ENCODE peak calls at places on chromosomes 4 and X, in four cellular contexts. A is HS-27A, H is ascending aorta, B is HEK293T. E is an unnamed sample.

GRCh38 chrX:128901018-128901417 is 622.3 kb downstream of the SMARCA1 start:
- DNase-seq in A (no peak), H (no peak), B (no peak), E (no peak)

GRCh38 chr4:180751009-180751408 is 1492.2 kb upstream of the TENM3 start:
- DNase-seq in A (no peak), H (no peak), B (no peak), E (no peak)

GRCh38 chr4:39802005-39802404 is 104.1 kb downstream of the UBE2K start:
- DNase-seq in A (no peak), H (no peak), B (no peak), E (no peak)

GRCh38 chr4:5796976-5797375 is 86.0 kb downstream of the EVC start:
- DNase-seq in A (no peak), H (peak), B (no peak), E (no peak)

GRCh38 chrX:129823115-129823514 is 20.6 kb downstream of the ZDHHC9 start:
- DNase-seq in A (no peak), H (no peak), B (peak), E (no peak)

GRCh38 chrX:125757794-125758564 is 408.1 kb downstream of the DCAF12L2 start:
- DNase-seq in A (no peak), H (no peak), B (no peak), E (no peak)

GRCh38 chr4:168666531-168666930 is 169.7 kb downstream of the PALLD start:
- DNase-seq in A (peak), H (no peak), B (no peak), E (no peak)

GRCh38 chr4:155758500-155759371 is at the start of gene GUCY1B1:
- DNase-seq in A (peak), H (peak), B (peak), E (peak)

GRCh38 chr4:174521800-174522182 is 497 bp downstream of the HPGD start:
- DNase-seq in A (no peak), H (no peak), B (peak), E (peak)